ENCODE peak calls at places on chromosomes 5 and 9, in seven cellular contexts. B is H9, V is GM13977, C is endothelial cell, A is MM.1S, G is kidney epithelial cell, H is A549. Q is an unnamed sample.

GRCh38 chr9:31839273-31839672 is 545.2 kb upstream of the ACO1 start:
- DNase-seq in G (no peak), H (no peak), V (no peak), C (no peak), A (peak), B (no peak), Q (no peak)

GRCh38 chr5:43007911-43008368 is 32.2 kb downstream of the ANXA2R start:
- DNase-seq in A (peak), B (peak), V (peak), G (no peak), H (peak), C (peak), Q (peak)

GRCh38 chr5:95644351-95645042 is 2.1 kb upstream of the RFESD start:
- DNase-seq in B (peak), H (peak), A (peak), G (no peak), C (peak), V (peak), Q (peak)

GRCh38 chr9:86336058-86336457 is 18.2 kb downstream of the TUT7 start:
- DNase-seq in H (no peak), A (no peak), V (no peak), G (no peak), B (no peak), C (no peak), Q (no peak)

GRCh38 chr5:16312786-16313185 is 133.2 kb upstream of the MARCHF11 start:
- DNase-seq in B (no peak), C (no peak), A (no peak), V (no peak), G (no peak), H (no peak), Q (no peak)

GRCh38 chr9:84271004-84271886 is 69.3 kb downstream of the SLC28A3 start:
- DNase-seq in H (no peak), G (peak), A (no peak), C (peak), V (peak), B (peak), Q (peak)

GRCh38 chr5:149268928-149269557 is 2.6 kb upstream of the AFAP1L1 start:
- DNase-seq in A (peak), H (peak), G (no peak), C (no peak), B (no peak), V (peak), Q (no peak)

GRCh38 chr5:153480401-153480800 is 10.1 kb upstream of the GRIA1 start:
- DNase-seq in A (no peak), C (no peak), B (no peak), V (peak), G (no peak), H (no peak), Q (no peak)

GRCh38 chr5:31149072-31149471 is 44.4 kb upstream of the CDH6 start:
- DNase-seq in V (no peak), G (no peak), A (no peak), B (no peak), C (no peak), H (peak), Q (no peak)

GRCh38 chr9:10062629-10063395 is 550.0 kb downstream of the PTPRD start:
- DNase-seq in G (peak), H (no peak), A (no peak), V (no peak), C (no peak), B (no peak), Q (no peak)

GRCh38 chr5:134456825-134457224 is 45.1 kb upstream of the CDKN2AIPNL start:
- DNase-seq in B (no peak), A (no peak), G (no peak), C (no peak), H (no peak), V (no peak), Q (no peak)

GRCh38 chr9:95060246-95060645 is 257.3 kb downstream of the FANCC start:
- DNase-seq in G (no peak), C (no peak), A (no peak), B (no peak), H (no peak), V (no peak), Q (no peak)

GRCh38 chr5:69295088-69295754 is 37.4 kb downstream of the CCDC125 start:
- DNase-seq in G (no peak), V (no peak), C (no peak), B (no peak), A (no peak), H (no peak), Q (no peak)

GRCh38 chr9:71001780-71002386 is 119.5 kb downstream of the TRPM3 start:
- DNase-seq in G (peak), A (peak), V (peak), C (peak), H (peak), B (peak), Q (peak)

GRCh38 chr9:15306068-15306756 is 804 bp downstream of the TTC39B start:
- DNase-seq in H (peak), A (no peak), C (peak), B (peak), G (no peak), V (peak), Q (peak)

GRCh38 chr5:91283326-91283725 is 99.8 kb downstream of the ARRDC3 start:
- DNase-seq in B (no peak), H (no peak), G (no peak), C (no peak), V (no peak), A (no peak), Q (no peak)

GRCh38 chr5:168836603-168837245 is 257.6 kb upstream of the PANK3 start:
- DNase-seq in V (no peak), B (no peak), A (no peak), C (no peak), G (no peak), H (no peak), Q (peak)

GRCh38 chr9:90770339-90770738 is 31.3 kb upstream of the SYK start:
- DNase-seq in G (no peak), A (no peak), C (no peak), B (no peak), V (peak), H (no peak), Q (no peak)

GRCh38 chr9:96020822-96021615 is 145.5 kb downstream of the ERCC6L2 start:
- DNase-seq in A (no peak), B (no peak), H (no peak), C (peak), G (no peak), V (peak), Q (peak)

GRCh38 chr9:6567140-6567591 is 78.4 kb downstream of the GLDC start:
- DNase-seq in G (peak), V (no peak), B (no peak), A (no peak), H (peak), C (no peak), Q (peak)

GRCh38 chr5:51395666-51396356 is 12.6 kb downstream of the ISL1 start:
- DNase-seq in B (no peak), H (no peak), A (no peak), V (no peak), C (no peak), G (no peak), Q (no peak)

GRCh38 chr5:113070901-113071300 is 94.3 kb downstream of the DCP2 start:
- DNase-seq in V (no peak), H (no peak), C (no peak), A (no peak), G (no peak), B (peak), Q (no peak)

DNA sequence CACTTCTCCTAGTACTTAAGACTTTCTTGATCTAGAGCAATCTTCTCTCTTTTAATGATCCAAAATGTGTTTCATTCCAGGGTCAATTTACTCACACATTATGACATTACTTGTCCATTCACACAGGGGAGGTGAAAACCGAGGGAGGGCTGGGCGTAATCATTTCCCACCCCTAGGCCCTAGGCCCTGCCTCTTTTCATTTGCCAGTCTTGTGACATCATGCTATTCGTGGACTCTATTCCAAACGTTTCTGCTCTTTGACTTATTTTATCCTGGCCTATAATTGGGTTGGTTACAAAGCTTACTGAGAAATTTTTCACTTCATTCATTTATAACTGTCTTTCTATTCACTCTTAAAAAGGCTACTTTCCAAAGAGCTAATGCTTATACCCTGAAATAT is 2.4 kb downstream of the DCAF12 start:
- DNase-seq in B (no peak), G (no peak), A (no peak), H (no peak), C (no peak), V (no peak), Q (peak)
- TF ChIP-seq CTCF in B (no peak), G (no peak), A (no peak), H (no peak), C (no peak), V (no peak), Q (no peak)

GRCh38 chr5:88862547-88863175 is 20.3 kb downstream of the MEF2C start:
- DNase-seq in C (no peak), B (no peak), V (no peak), H (no peak), G (no peak), A (no peak), Q (no peak)

GRCh38 chr5:88854769-88855168 is 28.2 kb downstream of the MEF2C start:
- DNase-seq in A (no peak), G (no peak), C (no peak), B (no peak), H (no peak), V (no peak), Q (no peak)

GRCh38 chr5:88861213-88861612 is 21.8 kb downstream of the MEF2C start:
- DNase-seq in A (no peak), H (no peak), G (no peak), V (no peak), B (no peak), C (no peak), Q (no peak)

GRCh38 chr5:88860501-88860900 is 22.5 kb downstream of the MEF2C start:
- DNase-seq in H (no peak), A (no peak), B (no peak), V (no peak), C (no peak), G (no peak), Q (no peak)

DNA sequence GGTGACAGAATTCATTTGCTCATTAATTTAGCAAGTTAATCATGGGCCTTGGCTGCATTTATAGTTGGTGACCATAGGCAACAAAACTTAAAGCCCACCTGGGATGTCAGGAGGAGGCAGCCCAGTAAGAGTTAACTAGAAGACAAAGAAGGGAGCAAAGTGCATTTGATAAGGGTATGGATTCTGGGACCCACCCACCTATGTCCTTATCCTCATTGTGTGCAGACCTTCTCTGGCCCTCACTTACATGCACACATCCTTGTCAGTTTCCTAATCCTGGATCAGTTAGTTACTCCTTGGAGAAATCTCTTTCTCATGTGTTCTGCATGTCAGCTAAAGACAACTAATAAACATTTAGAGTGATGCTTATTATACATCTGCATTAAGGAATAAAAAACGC is 24.6 kb downstream of the MEF2C start:
- DNase-seq in V (no peak), G (no peak), C (no peak), A (no peak), B (no peak), H (no peak), Q (no peak)
- TF ChIP-seq CTCF in V (no peak), G (no peak), C (no peak), A (no peak), B (no peak), H (no peak), Q (no peak)

DNA sequence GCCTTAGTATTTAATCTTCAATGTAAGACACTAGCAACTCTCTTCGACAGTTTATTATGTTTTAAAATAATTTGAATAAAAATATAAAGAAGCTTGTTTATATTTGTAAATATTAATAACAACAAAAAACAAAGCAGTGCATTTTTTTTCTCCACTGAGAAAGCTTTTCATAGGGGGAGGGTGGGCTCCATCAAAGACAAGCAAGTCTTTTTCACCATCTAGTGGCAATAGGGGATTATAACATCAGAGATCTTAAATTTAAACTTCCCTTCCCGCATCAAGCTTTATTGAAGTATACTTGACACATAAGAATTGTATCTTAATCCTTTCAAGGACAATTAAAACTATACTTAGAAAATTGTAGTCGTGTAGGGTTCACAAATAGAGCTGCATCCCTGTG is 9.3 kb upstream of the OR13F1 start:
- DNase-seq in G (no peak), H (peak), A (no peak), C (no peak), B (no peak), V (no peak), Q (no peak)
- TF ChIP-seq CTCF in G (peak), H (peak), A (no peak), C (peak), B (peak), V (no peak), Q (no peak)

DNA sequence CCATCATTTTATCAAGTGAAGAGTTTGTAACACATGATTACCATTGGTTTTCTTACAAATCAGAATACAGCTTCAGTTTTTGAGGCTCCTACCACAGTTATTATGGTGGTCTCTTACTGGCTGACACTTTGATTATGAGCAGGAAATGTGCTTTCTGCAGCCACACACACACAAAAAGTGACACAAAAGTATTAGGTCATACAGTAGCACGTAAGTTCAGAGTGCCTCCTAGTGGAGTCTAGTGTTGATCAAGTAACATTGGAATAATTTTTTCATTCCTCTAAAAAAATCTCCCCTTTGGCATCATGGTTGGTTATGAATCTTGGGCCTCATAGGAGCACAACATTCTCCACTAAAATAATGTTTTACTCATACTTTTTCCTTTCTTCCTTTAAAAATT is 37.6 kb downstream of the PAM start:
- DNase-seq in G (no peak), H (peak), V (no peak), B (no peak), A (peak), C (no peak), Q (no peak)
- TF ChIP-seq CTCF in G (no peak), H (peak), V (no peak), B (peak), A (peak), C (no peak), Q (no peak)

DNA sequence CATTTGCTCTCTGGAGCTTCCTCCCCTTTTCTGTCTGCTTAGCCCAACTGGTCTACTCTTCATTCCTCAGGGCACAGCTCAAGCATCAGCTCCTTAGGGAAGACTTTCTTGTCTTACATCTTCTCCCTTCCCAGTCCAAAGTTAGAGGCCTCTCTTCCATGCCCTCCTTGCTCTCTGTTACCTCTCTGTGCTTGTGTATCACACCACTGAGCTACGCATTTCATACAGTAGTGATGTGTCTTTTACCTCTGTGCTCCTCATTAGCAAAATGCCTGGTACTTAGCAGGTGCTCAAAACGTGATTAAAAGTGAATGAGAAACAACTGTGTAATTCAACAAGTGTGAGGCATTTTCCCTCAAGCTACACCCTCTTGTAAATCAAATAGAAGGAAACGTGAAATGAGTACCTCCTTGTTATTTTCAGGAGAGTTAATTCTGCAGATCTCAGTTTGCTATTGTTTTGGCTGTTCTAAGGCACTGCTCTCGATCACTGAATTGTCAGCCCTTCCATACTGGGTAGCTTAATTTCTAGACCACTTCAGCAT is 39.0 kb downstream of the ERAP1 start:
- DNase-seq in B (no peak), A (no peak), V (no peak), H (no peak), C (no peak), G (no peak), Q (no peak)
- TF ChIP-seq CTCF in B (no peak), A (no peak), V (no peak), H (no peak), C (no peak), G (no peak), Q (no peak)

GRCh38 chr9:4923580-4924544 is 61.2 kb upstream of the JAK2 start:
- DNase-seq in B (no peak), H (peak), V (peak), A (peak), C (no peak), G (no peak), Q (peak)
- TF ChIP-seq CTCF in B (peak), H (peak), V (peak), A (peak), C (peak), G (peak), Q (peak)

DNA sequence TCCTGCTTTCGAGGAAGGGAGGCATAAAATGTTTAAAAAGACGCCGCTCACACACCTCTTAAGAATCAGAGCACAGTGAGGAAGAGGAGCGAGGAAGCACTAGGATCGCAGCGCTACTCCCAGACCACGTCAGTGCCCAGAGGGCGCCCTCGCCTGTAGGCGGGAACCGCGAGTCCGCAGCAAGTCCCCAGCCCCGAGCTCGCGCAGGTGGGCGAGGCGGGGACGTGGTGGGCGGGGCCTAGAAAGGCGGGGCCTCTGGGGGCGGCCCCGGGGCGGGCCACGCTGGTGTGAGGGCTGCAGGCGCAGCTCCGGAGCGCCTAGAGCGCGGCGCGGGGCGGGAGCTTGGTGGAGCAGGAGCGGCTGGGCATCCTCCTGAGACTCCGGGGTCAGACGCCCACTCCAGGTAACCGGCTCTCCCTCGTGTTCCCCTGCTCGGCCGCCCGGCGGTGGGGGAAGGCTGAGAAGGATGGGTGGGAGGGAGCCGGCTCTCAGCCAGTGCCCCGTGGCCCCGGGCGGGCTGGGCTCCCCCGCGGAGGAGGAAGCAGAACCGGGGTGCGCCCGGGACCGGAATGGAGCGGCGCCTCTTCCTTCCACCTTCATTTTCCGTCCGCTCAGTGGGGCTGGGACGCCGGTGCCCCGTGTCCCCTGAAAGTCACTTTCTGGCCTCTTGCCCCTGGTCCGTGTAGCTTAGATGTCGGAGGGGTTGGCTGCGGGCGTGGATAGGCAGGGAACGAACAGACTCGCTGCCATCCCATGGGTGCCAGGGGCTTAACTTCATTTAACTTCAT is at the start of gene GCNT1:
- DNase-seq in V (peak), A (peak), C (peak), B (peak), G (no peak), H (peak), Q (peak)
- TF ChIP-seq CTCF in V (peak), A (peak), C (no peak), B (peak), G (peak), H (peak), Q (peak)

Q was measured in activated CD8-positive, alpha-beta T cell treated with anti-CD3 and anti-CD28 coated beads for 36 hours.